ENCODE peak calls at places on chromosomes 4 and X, in eight cellular contexts. O, Y, K, N, L, G, C and R are unnamed samples.

GRCh38 chrX:41449615-41450014 is 2.5 kb downstream of the NYX start:
- DNase-seq in L (no peak), K (no peak), N (no peak), C (no peak), G (peak), O (peak), Y (peak), R (peak)

GRCh38 chr4:45629717-45630116 is 494.1 kb downstream of the GABRG1 start:
- DNase-seq in O (no peak), K (no peak), N (no peak), Y (no peak), C (no peak), G (no peak), L (no peak), R (no peak)

GRCh38 chr4:101933855-101934254 is 143.3 kb downstream of the BANK1 start:
- DNase-seq in Y (no peak), N (no peak), K (no peak), G (no peak), O (no peak), C (no peak), L (no peak), R (no peak)

GRCh38 chrX:3567681-3568080 is 145.8 kb downstream of the PRKX start:
- DNase-seq in K (no peak), Y (no peak), N (no peak), O (peak), G (no peak), L (no peak), C (no peak), R (no peak)

GRCh38 chr4:59920414-59920813 is 1279.7 kb upstream of the ADGRL3 start:
- DNase-seq in N (no peak), G (no peak), C (no peak), O (no peak), K (no peak), Y (no peak), L (no peak), R (no peak)

GRCh38 chr4:40264497-40264896 is 67.7 kb downstream of the RHOH start:
- DNase-seq in K (no peak), C (no peak), O (peak), Y (no peak), N (no peak), L (no peak), G (peak), R (no peak)

GRCh38 chr4:185461565-185461964 is 10.0 kb downstream of the CCDC110 start:
- DNase-seq in L (no peak), C (no peak), O (no peak), N (no peak), G (no peak), Y (no peak), K (no peak), R (no peak)

GRCh38 chr4:15955670-15956069 is 7.3 kb downstream of the FGFBP2 start:
- DNase-seq in K (no peak), L (no peak), C (no peak), O (no peak), N (no peak), G (no peak), Y (no peak), R (peak)

GRCh38 chrX:28586891-28587635 is at the start of gene IL1RAPL1:
- DNase-seq in N (no peak), C (no peak), G (no peak), Y (no peak), L (no peak), K (no peak), O (peak), R (no peak)

GRCh38 chr4:68905598-68906237 is 45.9 kb downstream of the UGT2A3 start:
- DNase-seq in C (no peak), Y (no peak), O (peak), N (no peak), G (no peak), L (no peak), K (no peak), R (no peak)

GRCh38 chr4:33126002-33126401 is 2405.8 kb downstream of the PCDH7 start:
- DNase-seq in G (no peak), L (no peak), O (no peak), C (no peak), Y (no peak), N (no peak), K (no peak), R (no peak)

GRCh38 chr4:7472443-7473013 is 37.8 kb upstream of the PSAPL1 start:
- DNase-seq in Y (no peak), O (no peak), C (no peak), N (no peak), K (no peak), G (no peak), L (no peak), R (no peak)

GRCh38 chrX:24491741-24492140 is 26.7 kb downstream of the PDK3 start:
- DNase-seq in O (no peak), G (no peak), C (no peak), N (no peak), L (no peak), Y (no peak), K (no peak), R (no peak)

GRCh38 chr4:54400802-54401201 is 171.7 kb downstream of the PDGFRA start:
- DNase-seq in O (peak), C (no peak), Y (no peak), K (no peak), N (no peak), L (no peak), G (peak), R (no peak)

GRCh38 chr4:125551967-125552366 is 237.2 kb downstream of the FAT4 start:
- DNase-seq in O (no peak), L (no peak), N (no peak), G (no peak), C (no peak), K (no peak), Y (no peak), R (no peak)

GRCh38 chr4:180898305-180898704 is 1344.9 kb upstream of the TENM3 start:
- DNase-seq in G (no peak), L (no peak), C (no peak), Y (no peak), N (no peak), O (no peak), K (no peak), R (no peak)

GRCh38 chrX:77003956-77004355 is 443.2 kb upstream of the FGF16 start:
- DNase-seq in C (peak), N (no peak), Y (peak), L (no peak), K (no peak), G (no peak), O (no peak), R (no peak)

GRCh38 chr4:140819621-140820020 is 63.4 kb upstream of the TBC1D9 start:
- DNase-seq in O (no peak), L (no peak), N (no peak), Y (no peak), K (no peak), C (no peak), G (no peak), R (no peak)

GRCh38 chr4:3418029-3418762 is 23.6 kb upstream of the HGFAC start:
- DNase-seq in Y (no peak), O (no peak), N (no peak), K (no peak), G (no peak), C (peak), L (peak), R (no peak)

GRCh38 chr4:57093816-57094481 is 16.2 kb downstream of the IGFBP7 start:
- DNase-seq in N (no peak), C (no peak), K (no peak), O (no peak), Y (no peak), G (no peak), L (peak), R (no peak)